ENCODE peak calls at places on chromosome 2, in ten cellular contexts. One of them, this sample, is unnamed.

GRCh38 chr2:172021074-172021931 is 21.6 kb downstream of the METAP1D start:
- DNase-seq in AG04449: no peak
- DNase-seq in AG04450: no peak
- DNase-seq in transverse colon: no peak
- DNase-seq in GM23338: peak; percentile 39
- DNase-seq in Caco-2: peak; percentile 39
- DNase-seq in A549: no peak
- DNase-seq in BJ: no peak
- DNase-seq in uterus: no peak
- DNase-seq in GM12865: no peak
- DNase-seq in this sample: no peak

GRCh38 chr2:234165421-234165820 is 114.9 kb downstream of the SPP2 start:
- DNase-seq in Caco-2: peak; percentile 42
- DNase-seq in transverse colon: no peak
- DNase-seq in BJ: peak; percentile 66
- DNase-seq in uterus: no peak
- DNase-seq in A549: no peak
- DNase-seq in GM23338: no peak
- DNase-seq in GM12865: no peak
- DNase-seq in AG04449: peak; percentile 96
- DNase-seq in AG04450: no peak
- DNase-seq in this sample: no peak

GRCh38 chr2:65450395-65450794 is 18.0 kb upstream of the SPRED2 start:
- DNase-seq in uterus: no peak
- DNase-seq in transverse colon: no peak
- DNase-seq in GM23338: no peak
- DNase-seq in Caco-2: no peak
- DNase-seq in A549: no peak
- DNase-seq in BJ: no peak
- DNase-seq in AG04449: no peak
- DNase-seq in AG04450: no peak
- DNase-seq in GM12865: no peak
- DNase-seq in this sample: no peak

GRCh38 chr2:117832905-117833613 is 18.6 kb downstream of the DDX18 start:
- DNase-seq in GM23338: peak; percentile 52
- DNase-seq in transverse colon: no peak
- DNase-seq in AG04450: no peak
- DNase-seq in GM12865: no peak
- DNase-seq in A549: no peak
- DNase-seq in BJ: no peak
- DNase-seq in uterus: no peak
- DNase-seq in Caco-2: no peak
- DNase-seq in AG04449: no peak
- DNase-seq in this sample: no peak

GRCh38 chr2:108925286-108925685 is 63.7 kb downstream of the EDAR start:
- DNase-seq in transverse colon: no peak
- DNase-seq in Caco-2: no peak
- DNase-seq in GM23338: no peak
- DNase-seq in A549: no peak
- DNase-seq in uterus: no peak
- DNase-seq in GM12865: no peak
- DNase-seq in AG04449: no peak
- DNase-seq in BJ: no peak
- DNase-seq in AG04450: no peak
- DNase-seq in this sample: no peak

GRCh38 chr2:202133556-202134245 is 60.6 kb downstream of the KIAA2012 start:
- DNase-seq in AG04450: no peak
- DNase-seq in transverse colon: no peak
- DNase-seq in GM23338: no peak
- DNase-seq in GM12865: no peak
- DNase-seq in uterus: no peak
- DNase-seq in A549: no peak
- DNase-seq in Caco-2: no peak
- DNase-seq in AG04449: peak; percentile 72
- DNase-seq in BJ: peak; percentile 60
- DNase-seq in this sample: no peak

GRCh38 chr2:142710336-142710735 is 167.1 kb upstream of the KYNU start:
- DNase-seq in BJ: no peak
- DNase-seq in Caco-2: no peak
- DNase-seq in transverse colon: no peak
- DNase-seq in A549: no peak
- DNase-seq in AG04450: no peak
- DNase-seq in uterus: no peak
- DNase-seq in GM12865: peak; percentile 17
- DNase-seq in GM23338: no peak
- DNase-seq in AG04449: no peak
- DNase-seq in this sample: no peak

GRCh38 chr2:110818767-110819481 is 86.6 kb downstream of the ACOXL start:
- DNase-seq in GM23338: peak; percentile 51
- DNase-seq in A549: no peak
- DNase-seq in AG04450: no peak
- DNase-seq in AG04449: no peak
- DNase-seq in uterus: no peak
- DNase-seq in GM12865: no peak
- DNase-seq in transverse colon: no peak
- DNase-seq in BJ: no peak
- DNase-seq in Caco-2: no peak
- DNase-seq in this sample: no peak

GRCh38 chr2:20676353-20677215 is 9.6 kb downstream of the GDF7 start:
- DNase-seq in AG04449: no peak
- DNase-seq in AG04450: no peak
- DNase-seq in GM12865: peak; percentile 93
- DNase-seq in BJ: no peak
- DNase-seq in transverse colon: peak; percentile 56
- DNase-seq in Caco-2: peak; percentile 88
- DNase-seq in GM23338: no peak
- DNase-seq in uterus: no peak
- DNase-seq in A549: no peak
- DNase-seq in this sample: no peak
- H3K4me3 ChIP-seq in AG04449: no peak overlapping the region
- H3K4me3 ChIP-seq in AG04450: no peak overlapping the region
- H3K4me3 ChIP-seq in GM12865: no peak overlapping the region
- H3K4me3 ChIP-seq in BJ: no peak overlapping the region
- H3K4me3 ChIP-seq in transverse colon: no peak overlapping the region
- H3K4me3 ChIP-seq in Caco-2: no peak overlapping the region
- H3K4me3 ChIP-seq in GM23338: no peak overlapping the region
- H3K4me3 ChIP-seq in uterus: no peak overlapping the region
- H3K4me3 ChIP-seq in A549: no peak overlapping the region
- H3K4me3 ChIP-seq in this sample: no peak overlapping the region

GRCh38 chr2:174827371-174828369 is 63.4 kb upstream of the CHRNA1 start:
- DNase-seq in AG04449: no peak
- DNase-seq in transverse colon: no peak
- DNase-seq in GM12865: no peak
- DNase-seq in GM23338: peak; percentile 42
- DNase-seq in AG04450: no peak
- DNase-seq in A549: no peak
- DNase-seq in Caco-2: no peak
- DNase-seq in BJ: no peak
- DNase-seq in uterus: no peak
- DNase-seq in this sample: no peak
- H3K4me3 ChIP-seq in AG04449: no peak overlapping the region
- H3K4me3 ChIP-seq in transverse colon: no peak overlapping the region
- H3K4me3 ChIP-seq in GM12865: no peak overlapping the region
- H3K4me3 ChIP-seq in GM23338: no peak overlapping the region
- H3K4me3 ChIP-seq in AG04450: no peak overlapping the region
- H3K4me3 ChIP-seq in A549: no peak overlapping the region
- H3K4me3 ChIP-seq in Caco-2: no peak overlapping the region
- H3K4me3 ChIP-seq in BJ: no peak overlapping the region
- H3K4me3 ChIP-seq in uterus: no peak overlapping the region
- H3K4me3 ChIP-seq in this sample: no peak overlapping the region

GRCh38 chr2:29014811-29015414 is 33.8 kb downstream of the TOGARAM2 start:
- DNase-seq in BJ: no peak
- DNase-seq in GM12865: peak; percentile 49
- DNase-seq in AG04449: peak; percentile 19
- DNase-seq in transverse colon: peak; percentile 59
- DNase-seq in Caco-2: no peak
- DNase-seq in uterus: no peak
- DNase-seq in AG04450: no peak
- DNase-seq in A549: no peak
- DNase-seq in GM23338: no peak
- DNase-seq in this sample: peak; percentile 72
- H3K4me3 ChIP-seq in BJ: no peak overlapping the region
- H3K4me3 ChIP-seq in GM12865: no peak overlapping the region
- H3K4me3 ChIP-seq in AG04449: no peak overlapping the region
- H3K4me3 ChIP-seq in transverse colon: no peak overlapping the region
- H3K4me3 ChIP-seq in Caco-2: no peak overlapping the region
- H3K4me3 ChIP-seq in uterus: no peak overlapping the region
- H3K4me3 ChIP-seq in AG04450: no peak overlapping the region
- H3K4me3 ChIP-seq in A549: no peak overlapping the region
- H3K4me3 ChIP-seq in GM23338: no peak overlapping the region
- H3K4me3 ChIP-seq in this sample: peak overlapping the region; percentile 25

GRCh38 chr2:238440331-238440730 is 13.6 kb downstream of the ASB1 start:
- DNase-seq in Caco-2: no peak
- DNase-seq in A549: no peak
- DNase-seq in GM12865: no peak
- DNase-seq in uterus: no peak
- DNase-seq in BJ: no peak
- DNase-seq in GM23338: no peak
- DNase-seq in AG04449: no peak
- DNase-seq in transverse colon: no peak
- DNase-seq in AG04450: no peak
- DNase-seq in this sample: no peak
- H3K4me3 ChIP-seq in Caco-2: no peak overlapping the region
- H3K4me3 ChIP-seq in A549: peak overlapping the region; percentile 12
- H3K4me3 ChIP-seq in GM12865: no peak overlapping the region
- H3K4me3 ChIP-seq in uterus: no peak overlapping the region
- H3K4me3 ChIP-seq in BJ: no peak overlapping the region
- H3K4me3 ChIP-seq in GM23338: no peak overlapping the region
- H3K4me3 ChIP-seq in AG04449: no peak overlapping the region
- H3K4me3 ChIP-seq in transverse colon: no peak overlapping the region
- H3K4me3 ChIP-seq in AG04450: no peak overlapping the region
- H3K4me3 ChIP-seq in this sample: no peak overlapping the region

GRCh38 chr2:72891091-72891818 is 4.0 kb downstream of the SPR start:
- DNase-seq in BJ: no peak
- DNase-seq in A549: no peak
- DNase-seq in AG04450: no peak
- DNase-seq in GM23338: no peak
- DNase-seq in GM12865: no peak
- DNase-seq in AG04449: no peak
- DNase-seq in Caco-2: no peak
- DNase-seq in uterus: no peak
- DNase-seq in transverse colon: no peak
- DNase-seq in this sample: no peak
- H3K4me3 ChIP-seq in BJ: no peak overlapping the region
- H3K4me3 ChIP-seq in A549: no peak overlapping the region
- H3K4me3 ChIP-seq in AG04450: no peak overlapping the region
- H3K4me3 ChIP-seq in GM23338: no peak overlapping the region
- H3K4me3 ChIP-seq in GM12865: no peak overlapping the region
- H3K4me3 ChIP-seq in AG04449: no peak overlapping the region
- H3K4me3 ChIP-seq in Caco-2: no peak overlapping the region
- H3K4me3 ChIP-seq in uterus: no peak overlapping the region
- H3K4me3 ChIP-seq in transverse colon: no peak overlapping the region
- H3K4me3 ChIP-seq in this sample: no peak overlapping the region

GRCh38 chr2:233060500-233061006 is 411 bp downstream of the INPP5D start:
- DNase-seq in Caco-2: no peak
- DNase-seq in AG04449: no peak
- DNase-seq in AG04450: no peak
- DNase-seq in uterus: no peak
- DNase-seq in BJ: no peak
- DNase-seq in transverse colon: no peak
- DNase-seq in GM23338: no peak
- DNase-seq in GM12865: no peak
- DNase-seq in A549: no peak
- DNase-seq in this sample: no peak

GRCh38 chr2:233061591-233062446 is 1.7 kb downstream of the INPP5D start:
- DNase-seq in AG04449: no peak
- DNase-seq in GM12865: peak; percentile 85
- DNase-seq in GM23338: peak; percentile 38
- DNase-seq in Caco-2: no peak
- DNase-seq in A549: no peak
- DNase-seq in AG04450: no peak
- DNase-seq in transverse colon: peak; percentile 65
- DNase-seq in BJ: no peak
- DNase-seq in uterus: no peak
- DNase-seq in this sample: no peak

GRCh38 chr2:233059797-233060499 is at the start of gene INPP5D:
- DNase-seq in GM23338: no peak
- DNase-seq in uterus: no peak
- DNase-seq in Caco-2: no peak
- DNase-seq in BJ: no peak
- DNase-seq in AG04450: no peak
- DNase-seq in A549: no peak
- DNase-seq in GM12865: peak; percentile 92
- DNase-seq in transverse colon: peak; percentile 68
- DNase-seq in AG04449: no peak
- DNase-seq in this sample: peak; percentile 73

GRCh38 chr2:233062447-233062842 is 2.3 kb downstream of the INPP5D start:
- DNase-seq in A549: no peak
- DNase-seq in GM12865: no peak
- DNase-seq in uterus: no peak
- DNase-seq in transverse colon: no peak
- DNase-seq in GM23338: no peak
- DNase-seq in Caco-2: no peak
- DNase-seq in AG04449: no peak
- DNase-seq in BJ: no peak
- DNase-seq in AG04450: no peak
- DNase-seq in this sample: no peak

DNA sequence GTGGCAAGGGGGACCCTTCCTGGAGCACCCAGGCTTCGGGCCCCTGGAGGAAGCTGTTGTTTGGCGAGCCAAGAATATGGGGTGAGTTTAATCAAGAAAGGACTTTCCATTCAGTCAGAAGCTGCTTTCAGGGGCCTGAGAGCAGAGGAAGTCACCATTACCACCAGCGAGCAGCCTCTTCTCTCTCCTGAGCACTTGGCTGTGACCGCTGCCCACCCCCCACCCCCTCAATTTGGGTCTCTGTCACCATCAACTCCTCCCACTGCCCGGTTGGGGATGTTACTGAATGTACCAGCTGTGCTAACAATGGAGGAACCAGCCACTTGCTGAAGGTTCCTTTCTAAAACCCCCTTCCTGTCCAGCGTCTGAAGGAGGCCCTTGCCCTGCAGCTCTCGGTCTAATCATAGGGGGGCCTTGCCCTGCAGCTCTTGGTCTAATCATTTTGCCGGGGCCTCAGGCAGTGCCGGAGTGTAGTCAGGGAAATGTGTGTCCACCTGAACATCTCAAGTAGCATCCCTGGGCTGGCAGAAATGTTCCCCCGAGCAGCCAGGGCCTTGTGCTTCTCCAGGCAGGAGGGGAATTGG is 957 bp downstream of the INPP5D start:
- DNase-seq in GM23338: no peak
- DNase-seq in uterus: no peak
- DNase-seq in transverse colon: no peak
- DNase-seq in BJ: no peak
- DNase-seq in GM12865: peak; percentile 75
- DNase-seq in A549: no peak
- DNase-seq in AG04450: no peak
- DNase-seq in Caco-2: no peak
- DNase-seq in AG04449: no peak
- DNase-seq in this sample: no peak
- H3K4me3 ChIP-seq in GM23338: no peak overlapping the region
- H3K4me3 ChIP-seq in uterus: peak overlapping the region; percentile 16
- H3K4me3 ChIP-seq in transverse colon: peak overlapping the region; percentile 37
- H3K4me3 ChIP-seq in BJ: no peak overlapping the region
- H3K4me3 ChIP-seq in GM12865: peak overlapping the region; percentile 95
- H3K4me3 ChIP-seq in A549: no peak overlapping the region
- H3K4me3 ChIP-seq in AG04450: no peak overlapping the region
- H3K4me3 ChIP-seq in Caco-2: no peak overlapping the region
- H3K4me3 ChIP-seq in AG04449: no peak overlapping the region
- H3K4me3 ChIP-seq in this sample: peak overlapping the region; percentile 52